ENCODE peak calls at places on chromosomes 11 and 22, in seven cellular contexts. Q, R, Y, U, W, Z and J are unnamed samples.

GRCh38 chr11:76627541-76628082 is 42.9 kb downstream of the LRRC32 start:
- DNase-seq in Q (no peak), R (no peak), W (no peak), U (no peak), Y (peak), Z (no peak), J (no peak)

GRCh38 chr22:20516399-20516798 is 9.0 kb downstream of the MED15 start:
- DNase-seq in W (no peak), Y (no peak), U (no peak), R (no peak), Q (no peak), Z (no peak), J (no peak)

GRCh38 chr11:32706985-32707736 is 87.3 kb downstream of the CCDC73 start:
- DNase-seq in W (no peak), Q (no peak), Z (no peak), Y (no peak), R (no peak), U (no peak), J (no peak)

GRCh38 chr11:7994581-7995278 is 7.6 kb downstream of the EIF3F start:
- DNase-seq in R (no peak), Q (no peak), W (no peak), Z (no peak), Y (peak), U (no peak), J (no peak)

GRCh38 chr11:35030716-35031213 is 108.2 kb upstream of the CD44 start:
- DNase-seq in W (peak), U (no peak), R (no peak), Q (peak), Y (peak), Z (peak), J (no peak)

GRCh38 chr11:76655466-76656086 is 15.0 kb downstream of the LRRC32 start:
- DNase-seq in Z (no peak), Y (peak), Q (no peak), W (no peak), U (no peak), R (peak), J (no peak)

GRCh38 chr11:76891793-76892192 is 31.1 kb downstream of the ACER3 start:
- DNase-seq in Z (no peak), U (no peak), R (no peak), W (no peak), Y (no peak), Q (no peak), J (no peak)

GRCh38 chr11:1262172-1263006 is 39.5 kb downstream of the MUC5B start:
- DNase-seq in R (peak), Y (peak), W (peak), Q (peak), Z (peak), U (peak), J (peak)

GRCh38 chr11:35014352-35014751 is 97.9 kb downstream of the PDHX start:
- DNase-seq in R (no peak), W (no peak), Q (no peak), U (no peak), Y (no peak), Z (no peak), J (no peak)

GRCh38 chr11:17730608-17731462 is 3.7 kb upstream of the KCNC1 start:
- DNase-seq in U (peak), R (peak), Z (peak), W (peak), Y (peak), Q (peak), J (no peak)

GRCh38 chr11:128686045-128686741 is 7.7 kb upstream of the FLI1 start:
- DNase-seq in W (no peak), Q (no peak), Y (no peak), U (no peak), Z (no peak), R (no peak), J (no peak)

GRCh38 chr11:128302425-128303186 is 284.8 kb downstream of the ETS1 start:
- DNase-seq in W (no peak), Q (peak), Z (no peak), R (no peak), U (no peak), Y (no peak), J (no peak)

GRCh38 chr22:19206287-19206686 is 27.8 kb upstream of the SLC25A1 start:
- DNase-seq in U (no peak), W (no peak), R (no peak), Z (no peak), Q (no peak), Y (no peak), J (no peak)

GRCh38 chr11:126084608-126084912 is 21.9 kb upstream of the CDON start:
- DNase-seq in U (no peak), Q (no peak), R (no peak), Y (peak), Z (no peak), W (no peak), J (no peak)

GRCh38 chr22:45336971-45337431 is 27.3 kb downstream of the FAM118A start:
- DNase-seq in R (peak), U (peak), Q (peak), Y (peak), W (peak), Z (peak), J (no peak)

GRCh38 chr22:45185718-45186511 is 22.2 kb downstream of the NUP50 start:
- DNase-seq in Z (no peak), Q (no peak), Y (no peak), W (no peak), R (no peak), U (no peak), J (no peak)

GRCh38 chr11:47060807-47061206 is 115.9 kb downstream of the ARFGAP2 start:
- DNase-seq in Y (no peak), W (no peak), R (no peak), U (no peak), Q (no peak), Z (no peak), J (no peak)

GRCh38 chr11:123480290-123480815 is 50.3 kb downstream of the GRAMD1B start:
- DNase-seq in Z (no peak), Y (no peak), R (no peak), W (no peak), Q (no peak), U (no peak), J (no peak)

GRCh38 chr11:134664447-134664846 is 252.4 kb upstream of the B3GAT1 start:
- DNase-seq in Y (peak), W (no peak), R (no peak), Z (no peak), U (no peak), Q (no peak), J (no peak)

GRCh38 chr11:94879006-94879405 is 94.3 kb downstream of the CWC15 start:
- DNase-seq in Y (peak), Z (no peak), U (no peak), R (no peak), Q (no peak), W (no peak), J (no peak)

GRCh38 chr11:65896009-65896999 is 3.9 kb downstream of the FOSL1 start:
- DNase-seq in Y (no peak), R (no peak), U (no peak), W (no peak), Z (no peak), Q (no peak), J (no peak)

GRCh38 chr11:114764563-114764962 is 86.2 kb downstream of the NXPE2 start:
- DNase-seq in W (no peak), Q (no peak), U (no peak), R (no peak), Y (no peak), Z (no peak), J (no peak)

GRCh38 chr11:63768232-63769043 is at the start of gene ZFTA:
- DNase-seq in U (peak), Q (peak), W (no peak), Y (no peak), R (peak), Z (peak), J (no peak)

GRCh38 chr11:100593321-100593720 is 93.8 kb upstream of the ARHGAP42 start:
- DNase-seq in W (no peak), Z (no peak), Q (no peak), U (no peak), Y (no peak), R (no peak), J (no peak)

GRCh38 chr11:17733261-17733660 is 1.3 kb upstream of the KCNC1 start:
- DNase-seq in Z (no peak), Q (no peak), W (no peak), R (no peak), U (no peak), Y (no peak), J (no peak)

GRCh38 chr11:33772300-33772699 is 2.0 kb downstream of the FBXO3 start:
- DNase-seq in W (no peak), R (no peak), U (no peak), Y (no peak), Z (peak), Q (peak), J (no peak)

GRCh38 chr11:368414-369335 is 624 bp upstream of the B4GALNT4 start:
- DNase-seq in U (no peak), Z (no peak), R (peak), W (no peak), Q (peak), Y (no peak), J (no peak)

GRCh38 chr11:123841189-123841588 is 35.0 kb upstream of the OR6M1 start:
- DNase-seq in Y (no peak), Q (no peak), W (no peak), Z (no peak), R (no peak), U (no peak), J (no peak)

GRCh38 chr22:25402160-25402500 is 162.3 kb upstream of the GRK3 start:
- DNase-seq in W (no peak), Y (no peak), Z (no peak), R (no peak), U (no peak), Q (no peak), J (no peak)

GRCh38 chr22:26377170-26377825 is 51.8 kb upstream of the ASPHD2 start:
- DNase-seq in R (no peak), Y (no peak), U (no peak), W (no peak), Q (no peak), Z (no peak), J (no peak)

GRCh38 chr11:71543866-71544265 is 4.4 kb upstream of the KRTAP5-9 start:
- DNase-seq in W (no peak), Z (no peak), Q (peak), Y (no peak), R (no peak), U (no peak), J (no peak)

GRCh38 chr11:2752204-2752772 is 52.5 kb upstream of the KCNQ1OT1 start:
- DNase-seq in Y (peak), U (peak), R (peak), Z (no peak), W (no peak), Q (no peak), J (no peak)

GRCh38 chr22:40685406-40685805 is 6.1 kb downstream of the MCHR1 start:
- DNase-seq in Z (no peak), W (no peak), R (no peak), Y (no peak), U (no peak), Q (no peak), J (no peak)

GRCh38 chr11:19400296-19400695 is 159.6 kb upstream of the E2F8 start:
- DNase-seq in W (no peak), U (no peak), Z (no peak), R (no peak), Q (no peak), Y (no peak), J (no peak)

GRCh38 chr22:17258015-17258827 is 39.0 kb upstream of the ADA2 start:
- DNase-seq in Y (peak), W (peak), Z (peak), R (no peak), U (peak), Q (peak), J (no peak)

GRCh38 chr22:46764779-46765485 is 2.5 kb downstream of the TBC1D22A start:
- DNase-seq in Y (no peak), R (peak), U (no peak), W (no peak), Z (no peak), Q (peak), J (no peak)
- TF ChIP-seq POLR2A in Y (no peak), R (no peak), U (no peak), W (no peak), Z (no peak), Q (no peak), J (no peak)

GRCh38 chr11:78039391-78039918 is 16.4 kb upstream of the KCTD14 start:
- DNase-seq in Y (no peak), R (no peak), Q (no peak), W (no peak), Z (no peak), U (no peak), J (no peak)
- H3K4me3 ChIP-seq in Y (no peak), R (no peak), Q (no peak), W (no peak), Z (no peak), U (no peak), J (no peak)

GRCh38 chr11:74311352-74311926 is at the start of gene P4HA3:
- DNase-seq in W (peak), Y (peak), Z (peak), Q (peak), R (peak), U (peak), J (no peak)
- TF ChIP-seq CTCF in W (peak), Y (no peak), Z (no peak), Q (no peak), R (no peak), U (peak), J (no peak)

GRCh38 chr22:49010901-49011300 is 816.8 kb downstream of the BRD1 start:
- DNase-seq in Q (no peak), Z (no peak), R (no peak), Y (peak), W (no peak), U (no peak), J (no peak)

GRCh38 chr22:49008682-49009235 is 818.9 kb downstream of the BRD1 start:
- DNase-seq in U (no peak), Z (no peak), W (no peak), Q (no peak), R (no peak), Y (peak), J (no peak)

GRCh38 chr22:49011379-49011768 is 816.3 kb downstream of the BRD1 start:
- DNase-seq in U (no peak), R (no peak), Q (no peak), Y (peak), W (no peak), Z (no peak), J (no peak)

GRCh38 chr22:49010086-49010863 is 817.4 kb downstream of the BRD1 start:
- DNase-seq in U (no peak), Y (peak), Z (no peak), Q (no peak), R (peak), W (no peak), J (no peak)

DNA sequence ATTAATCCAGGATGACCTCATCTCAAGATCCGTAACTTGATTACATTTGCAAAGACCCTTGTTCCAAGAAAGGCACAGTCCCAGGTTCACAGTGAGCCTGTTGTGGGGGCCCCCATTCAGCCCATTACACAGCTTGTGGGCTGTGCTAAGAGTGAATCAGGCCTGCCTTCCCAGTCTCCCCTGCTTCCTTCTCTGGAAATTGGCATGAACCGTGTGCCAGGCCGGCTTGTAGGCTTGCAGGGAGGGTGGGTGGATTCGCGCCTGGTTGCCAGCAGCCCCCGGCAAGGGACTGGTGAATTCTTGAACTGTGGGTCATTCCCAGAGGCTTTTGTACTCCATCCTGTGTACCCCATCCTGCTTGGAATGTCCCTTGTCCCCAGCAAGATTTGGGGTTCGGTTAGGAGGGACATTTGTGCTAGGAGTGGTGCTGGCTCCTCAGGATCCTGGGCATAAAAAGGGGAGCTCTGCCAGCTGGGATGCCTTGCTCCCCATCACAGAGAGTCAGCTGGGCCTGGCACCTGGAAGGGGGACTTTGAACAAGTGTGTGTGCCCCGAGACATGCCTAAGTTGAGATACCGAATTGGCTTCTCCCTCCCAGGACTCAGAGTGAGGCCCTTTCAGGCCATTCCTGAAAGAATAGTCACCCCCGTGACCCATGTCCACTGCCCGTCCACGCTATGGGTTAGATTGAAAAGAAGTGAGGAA is 818.2 kb downstream of the BRD1 start:
- DNase-seq in W (no peak), R (no peak), Y (peak), U (no peak), Z (no peak), Q (no peak), J (no peak)
- TF ChIP-seq POLR2A in W (no peak), R (no peak), Y (no peak), U (no peak), Z (no peak), Q (no peak), J (no peak)

GRCh38 chr22:27749597-27750225 is 51.8 kb downstream of the MN1 start:
- DNase-seq in R (peak), U (no peak), W (no peak), Z (no peak), Q (no peak), Y (no peak), J (no peak)

GRCh38 chr22:27750866-27751265 is 50.7 kb downstream of the MN1 start:
- DNase-seq in Q (no peak), Y (no peak), R (peak), W (no peak), Z (no peak), U (no peak), J (no peak)

GRCh38 chr22:27747396-27748256 is 53.9 kb downstream of the MN1 start:
- DNase-seq in Y (no peak), R (no peak), Q (no peak), W (no peak), Z (no peak), U (no peak), J (no peak)

GRCh38 chr22:27746918-27747317 is 54.6 kb downstream of the MN1 start:
- DNase-seq in Q (no peak), R (no peak), W (no peak), Y (no peak), U (no peak), Z (no peak), J (no peak)

GRCh38 chr22:27748355-27749168 is 53.0 kb downstream of the MN1 start:
- DNase-seq in U (no peak), W (no peak), Y (no peak), Z (no peak), Q (peak), R (peak), J (no peak)
- H3K4me3 ChIP-seq in U (no peak), W (no peak), Y (no peak), Z (no peak), Q (no peak), R (no peak), J (no peak)

GRCh38 chr22:29056472-29056871 is 5.2 kb downstream of the C22orf31 start:
- DNase-seq in Q (no peak), W (no peak), U (no peak), R (no peak), Z (no peak), Y (no peak), J (no peak)
- TF ChIP-seq CTCF in Q (no peak), W (no peak), U (no peak), R (no peak), Z (no peak), Y (no peak), J (no peak)

GRCh38 chr22:38317237-38317994 is at the start of gene CSNK1E:
- DNase-seq in U (peak), R (peak), Q (peak), Y (peak), W (peak), Z (peak), J (no peak)
- TF ChIP-seq POLR2A in U (no peak), R (peak), Q (no peak), Y (no peak), W (peak), Z (no peak), J (no peak)